ENCODE peak calls at places on chromosomes 11 and 22, in five cellular contexts. T is stimulated activated CD8-positive, alpha-beta memory T cell treated with anti-CD3 and anti-CD28 coated beads, Interleukin-4, amount 100 ng/mL, for 4 hours; G is T-helper 9 cell; Z is hepatic stellate cell; Y is HAP-1. X is an unnamed sample.

GRCh38 chr11:126498281-126498680 is 142.8 kb downstream of the ST3GAL4 start:
- DNase-seq in T (no peak), Z (no peak), G (no peak), Y (no peak), X (no peak)

GRCh38 chr22:29187831-29188230 is 17.9 kb upstream of the EMID1 start:
- DNase-seq in Y (no peak), T (no peak), Z (no peak), G (no peak), X (no peak)

GRCh38 chr22:37182101-37182948 is 5.7 kb downstream of the C1QTNF6 start:
- DNase-seq in T (no peak), G (no peak), Z (no peak), Y (no peak), X (no peak)

GRCh38 chr11:61174949-61175348 is 13.7 kb upstream of the VPS37C start:
- DNase-seq in Z (no peak), T (no peak), Y (no peak), G (no peak), X (no peak)

GRCh38 chr11:64858467-64859401 is 14.3 kb upstream of the CDC42BPG start:
- DNase-seq in Z (no peak), T (no peak), G (peak; percentile 53), Y (no peak), X (no peak)

GRCh38 chr22:30426395-30427353 is 1.1 kb downstream of the MTFP1 start:
- DNase-seq in G (peak; percentile 85), Z (peak; percentile 79), T (peak; percentile 75), Y (peak; percentile 89), X (no peak)

GRCh38 chr11:16881074-16881709 is 133.0 kb downstream of the PLEKHA7 start:
- DNase-seq in G (no peak), T (no peak), Z (peak; percentile 50), Y (no peak), X (peak; percentile 1)

GRCh38 chr11:96113100-96113710 is 189.3 kb upstream of the MTMR2 start:
- DNase-seq in Y (no peak), G (no peak), T (no peak), Z (peak; percentile 54), X (no peak)

GRCh38 chr11:16043617-16044016 is 312.7 kb downstream of the SOX6 start:
- DNase-seq in Y (no peak), T (no peak), Z (no peak), G (no peak), X (no peak)

GRCh38 chr11:66950113-66950535 is 8.1 kb downstream of the PC start:
- DNase-seq in G (no peak), Y (peak; percentile 41), T (no peak), Z (peak; percentile 81), X (no peak)

GRCh38 chr11:123561046-123561781 is 93.2 kb downstream of the SCN3B start:
- DNase-seq in Y (peak; percentile 67), G (no peak), Z (peak; percentile 76), T (no peak), X (no peak)

GRCh38 chr22:24758164-24758799 is 16.2 kb downstream of the PIWIL3 start:
- DNase-seq in Z (peak; percentile 37), G (peak; percentile 47), T (peak; percentile 12), Y (peak; percentile 76), X (no peak)

GRCh38 chr11:91396243-91397133 is 828.1 kb upstream of the FAT3 start:
- DNase-seq in G (no peak), Z (no peak), T (no peak), Y (no peak), X (no peak)

GRCh38 chr11:119972281-119972680 is 165.6 kb downstream of the TRIM29 start:
- DNase-seq in T (no peak), Y (no peak), Z (no peak), G (no peak), X (no peak)

X was measured in GOT3.